ENCODE peak calls at places on chromosome 3, in ten cellular contexts. T is fibroblast of mammary gland, H is fibroblast of lung, R is AG10803, S is endodermal cell, N is H1, O is ovary, X is IMR-90, B is HepG2, E is fibroblast of pulmonary artery. C is an unnamed sample.

GRCh38 chr3:61580982-61581654 is 19.7 kb downstream of the PTPRG start:
- DNase-seq in T (no peak), H (no peak), R (no peak), S (no peak), N (no peak), O (no peak), X (no peak), B (no peak), E (no peak), C (no peak)

GRCh38 chr3:158710601-158711000 is 21.7 kb downstream of the RARRES1 start:
- DNase-seq in T (no peak), H (no peak), R (no peak), S (no peak), N (no peak), O (no peak), X (no peak), B (no peak), E (no peak), C (no peak)

GRCh38 chr3:191762323-191762960 is 301.5 kb downstream of the PYDC2 start:
- DNase-seq in T (peak), H (peak), R (peak), S (no peak), N (no peak), O (no peak), X (no peak), B (peak), E (peak), C (peak)

GRCh38 chr3:5250467-5251195 is 63.1 kb downstream of the EDEM1 start:
- DNase-seq in T (peak), H (peak), R (peak), S (no peak), N (no peak), O (no peak), X (no peak), B (peak), E (peak), C (no peak)

GRCh38 chr3:78737988-78738387 is 1029.8 kb downstream of the ROBO1 start:
- DNase-seq in T (peak), H (no peak), R (no peak), S (no peak), N (no peak), O (no peak), X (no peak), B (no peak), E (peak), C (no peak)

GRCh38 chr3:12227833-12228232 is 61.0 kb upstream of the PPARG start:
- DNase-seq in T (peak), H (peak), R (peak), S (no peak), N (no peak), O (no peak), X (peak), B (no peak), E (peak), C (peak)

GRCh38 chr3:8103954-8104353 is 397.7 kb upstream of the LMCD1 start:
- DNase-seq in T (no peak), H (no peak), R (no peak), S (no peak), N (no peak), O (no peak), X (no peak), B (no peak), E (no peak), C (no peak)

GRCh38 chr3:29282431-29283296 is 1.8 kb downstream of the RBMS3 start:
- DNase-seq in T (peak), H (peak), R (peak), S (peak), N (no peak), O (no peak), X (peak), B (no peak), E (peak), C (no peak)

GRCh38 chr3:15160662-15161061 is 45.4 kb upstream of the CAPN7 start:
- DNase-seq in T (no peak), H (no peak), R (no peak), S (no peak), N (no peak), O (no peak), X (no peak), B (no peak), E (no peak), C (no peak)

GRCh38 chr3:13222891-13223573 is 149.8 kb upstream of the IQSEC1 start:
- DNase-seq in T (no peak), H (no peak), R (no peak), S (no peak), N (no peak), O (no peak), X (no peak), B (no peak), E (no peak), C (no peak)

GRCh38 chr3:63051920-63052319 is 176.7 kb upstream of the CADPS start:
- DNase-seq in T (peak), H (no peak), R (peak), S (peak), N (peak), O (no peak), X (no peak), B (no peak), E (peak), C (no peak)

GRCh38 chr3:127984241-127984975 is 67.8 kb upstream of the SEC61A1 start:
- DNase-seq in T (no peak), H (no peak), R (peak), S (no peak), N (no peak), O (no peak), X (peak), B (no peak), E (no peak), C (no peak)

GRCh38 chr3:177201707-177202397 is 4.6 kb upstream of the TBL1XR1 start:
- DNase-seq in T (no peak), H (peak), R (no peak), S (no peak), N (no peak), O (no peak), X (peak), B (no peak), E (no peak), C (no peak)

GRCh38 chr3:60772584-60772983 is 478.7 kb downstream of the FHIT start:
- DNase-seq in T (no peak), H (no peak), R (no peak), S (peak), N (peak), O (no peak), X (no peak), B (no peak), E (no peak), C (no peak)

GRCh38 chr3:47117803-47118364 is 46.0 kb downstream of the SETD2 start:
- DNase-seq in T (no peak), H (no peak), R (no peak), S (no peak), N (no peak), O (no peak), X (no peak), B (no peak), E (no peak), C (no peak)

GRCh38 chr3:196837819-196838420 is 29.8 kb upstream of the SENP5 start:
- DNase-seq in T (peak), H (peak), R (peak), S (peak), N (peak), O (peak), X (peak), B (peak), E (peak), C (no peak)

GRCh38 chr3:140842984-140843649 is 98.5 kb upstream of the SLC25A36 start:
- DNase-seq in T (no peak), H (no peak), R (no peak), S (no peak), N (no peak), O (no peak), X (no peak), B (no peak), E (no peak), C (no peak)

GRCh38 chr3:58052373-58053273 is 44.4 kb downstream of the FLNB start:
- DNase-seq in T (peak), H (peak), R (peak), S (no peak), N (no peak), O (peak), X (peak), B (peak), E (peak), C (peak)

DNA sequence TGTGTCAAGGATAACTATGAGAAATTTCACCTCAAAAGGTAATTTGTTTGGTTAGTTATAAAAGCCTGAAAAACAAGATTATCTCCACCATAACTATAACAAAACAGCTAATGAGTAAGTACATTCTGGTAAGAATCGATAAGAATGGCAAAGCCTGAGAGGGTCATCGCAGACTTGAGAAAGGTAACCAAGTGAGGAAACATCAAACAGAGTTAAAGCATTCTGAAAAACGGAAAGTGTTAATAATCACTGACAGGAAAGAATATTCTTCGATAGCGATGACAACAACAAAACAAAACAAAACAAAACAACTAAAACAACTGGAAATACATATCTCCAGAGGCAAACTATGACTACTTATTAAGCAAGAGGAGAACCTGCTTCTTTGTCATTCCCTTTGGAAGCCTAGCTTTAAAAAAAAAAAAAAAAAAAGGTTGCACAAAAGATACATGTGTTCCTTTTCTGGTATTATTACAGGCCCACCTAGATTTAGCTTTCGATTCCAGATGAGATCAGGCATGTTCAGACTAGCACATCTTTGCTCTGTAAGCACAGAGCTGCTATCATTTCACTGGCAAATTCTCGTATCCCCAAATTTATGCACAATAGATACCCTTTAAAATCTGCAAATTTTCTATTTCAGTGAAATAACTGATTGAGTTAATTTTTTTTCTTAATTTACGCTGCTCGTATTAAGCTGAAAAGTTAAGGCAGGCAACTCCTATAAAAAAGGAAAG is 155.6 kb downstream of the TIGIT start:
- DNase-seq in T (peak), H (no peak), R (peak), S (no peak), N (no peak), O (no peak), X (no peak), B (no peak), E (no peak), C (no peak)
- H3K4me3 ChIP-seq in T (no peak), H (no peak), R (peak), S (no peak), N (no peak), O (no peak), X (no peak), B (no peak), E (no peak), C (no peak)

GRCh38 chr3:188747487-188747886 is 424.3 kb upstream of the TPRG1 start:
- DNase-seq in T (peak), H (no peak), R (peak), S (no peak), N (no peak), O (no peak), X (no peak), B (no peak), E (no peak), C (no peak)

GRCh38 chr3:188746291-188746783 is 425.4 kb upstream of the TPRG1 start:
- DNase-seq in T (no peak), H (peak), R (no peak), S (no peak), N (no peak), O (no peak), X (peak), B (peak), E (no peak), C (no peak)

GRCh38 chr3:188749830-188750229 is 421.9 kb upstream of the TPRG1 start:
- DNase-seq in T (no peak), H (no peak), R (no peak), S (no peak), N (no peak), O (no peak), X (no peak), B (no peak), E (no peak), C (no peak)

GRCh38 chr3:188750625-188751024 is 421.1 kb upstream of the TPRG1 start:
- DNase-seq in T (no peak), H (no peak), R (no peak), S (no peak), N (no peak), O (no peak), X (no peak), B (no peak), E (no peak), C (no peak)

DNA sequence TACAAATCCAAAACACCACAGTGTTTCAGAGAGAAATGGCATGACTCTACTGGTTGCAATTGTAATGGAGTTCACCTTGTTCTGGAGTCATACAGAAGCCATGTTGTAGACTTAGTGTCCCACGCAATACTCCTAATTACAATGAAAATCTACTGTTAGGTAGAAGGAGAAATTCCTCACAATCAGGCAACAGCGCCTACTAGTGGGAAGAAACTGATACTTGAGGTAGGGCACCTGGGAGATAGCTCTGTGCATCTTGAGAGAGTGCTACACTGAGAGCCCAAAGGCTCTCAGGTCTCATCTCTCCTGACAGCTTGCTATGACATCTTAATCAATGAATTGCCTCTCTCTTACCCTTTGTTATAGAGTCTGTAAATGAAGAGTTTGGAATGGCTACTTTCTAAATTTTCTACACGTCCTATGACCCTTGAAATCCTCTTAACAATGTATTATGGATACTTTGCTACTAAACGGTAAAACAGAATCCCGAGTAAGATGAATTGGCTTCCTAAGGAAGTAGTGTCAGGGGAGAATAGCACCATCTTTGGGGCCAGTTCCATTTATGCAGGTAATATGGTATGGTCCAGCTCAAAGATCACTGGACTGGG is 422.7 kb upstream of the TPRG1 start:
- DNase-seq in T (peak), H (no peak), R (no peak), S (peak), N (no peak), O (no peak), X (no peak), B (no peak), E (no peak), C (no peak)
- TF ChIP-seq CTCF in T (peak), H (peak), R (peak), S (peak), N (peak), O (no peak), X (peak), B (no peak), E (peak), C (peak)

GRCh38 chr3:152031321-152031720 is 157.9 kb downstream of the SUCNR1 start:
- DNase-seq in T (no peak), H (no peak), R (no peak), S (no peak), N (no peak), O (no peak), X (no peak), B (no peak), E (no peak), C (no peak)

GRCh38 chr3:152021951-152022461 is 148.6 kb downstream of the SUCNR1 start:
- DNase-seq in T (peak), H (peak), R (peak), S (peak), N (no peak), O (no peak), X (peak), B (no peak), E (peak), C (peak)

GRCh38 chr3:152030320-152030719 is 156.9 kb downstream of the SUCNR1 start:
- DNase-seq in T (no peak), H (no peak), R (no peak), S (no peak), N (no peak), O (no peak), X (no peak), B (no peak), E (no peak), C (no peak)

DNA sequence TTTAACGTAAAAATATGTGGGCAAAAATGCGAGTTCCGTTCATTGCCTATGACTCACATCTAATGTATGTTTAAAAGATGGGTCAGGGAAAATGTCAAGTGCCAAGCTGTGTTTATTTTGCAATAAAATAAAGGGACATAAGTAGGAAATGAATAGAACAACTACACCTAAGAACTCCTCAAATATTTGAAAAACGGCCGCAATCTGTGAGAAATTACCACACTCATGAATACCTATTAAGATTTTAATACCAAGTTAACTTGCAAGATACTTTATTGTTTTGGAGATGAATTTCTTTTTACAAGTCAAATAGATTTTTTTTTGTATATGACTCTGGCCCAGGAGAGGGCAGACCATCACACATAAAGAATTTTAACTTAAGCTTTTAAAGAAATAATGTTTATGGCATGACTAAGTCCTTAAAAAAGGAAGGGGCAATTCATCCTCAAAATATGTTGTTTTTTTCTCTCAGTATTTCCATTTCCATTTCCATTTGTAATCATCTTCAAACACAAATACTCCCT is 152.7 kb downstream of the SUCNR1 start:
- DNase-seq in T (peak), H (peak), R (peak), S (no peak), N (no peak), O (no peak), X (peak), B (no peak), E (peak), C (no peak)
- H3K4me3 ChIP-seq in T (no peak), H (no peak), R (no peak), S (no peak), N (no peak), O (no peak), X (no peak), B (no peak), E (no peak), C (no peak)

GRCh38 chr3:38036906-38037305 is 2.1 kb upstream of the DLEC1 start:
- DNase-seq in T (no peak), H (no peak), R (no peak), S (no peak), N (no peak), O (no peak), X (no peak), B (no peak), E (no peak), C (no peak)

GRCh38 chr3:38039101-38039898 is at the start of gene DLEC1:
- DNase-seq in T (peak), H (peak), R (peak), S (peak), N (peak), O (peak), X (peak), B (no peak), E (peak), C (no peak)

GRCh38 chr3:38038447-38038911 is 529 bp upstream of the DLEC1 start:
- DNase-seq in T (no peak), H (no peak), R (no peak), S (no peak), N (no peak), O (no peak), X (no peak), B (no peak), E (no peak), C (no peak)

GRCh38 chr3:38040400-38040799 is 1.4 kb downstream of the DLEC1 start:
- DNase-seq in T (no peak), H (no peak), R (no peak), S (no peak), N (no peak), O (no peak), X (no peak), B (no peak), E (no peak), C (no peak)

GRCh38 chr3:38039899-38040261 is 872 bp downstream of the DLEC1 start:
- DNase-seq in T (peak), H (peak), R (peak), S (peak), N (no peak), O (peak), X (peak), B (no peak), E (peak), C (no peak)
- TF ChIP-seq CTCF in T (peak), H (no peak), R (peak), S (peak), N (peak), O (no peak), X (peak), B (peak), E (peak), C (peak)

GRCh38 chr3:68151359-68151758 is 496.9 kb upstream of the SUCLG2 start:
- DNase-seq in T (no peak), H (no peak), R (no peak), S (no peak), N (no peak), O (no peak), X (no peak), B (no peak), E (no peak), C (no peak)

GRCh38 chr3:68148471-68148870 is 494.1 kb upstream of the SUCLG2 start:
- DNase-seq in T (no peak), H (no peak), R (no peak), S (no peak), N (no peak), O (no peak), X (no peak), B (no peak), E (no peak), C (no peak)
- H3K4me3 ChIP-seq in T (no peak), H (no peak), R (no peak), S (no peak), N (no peak), O (no peak), X (no peak), B (no peak), E (no peak), C (no peak)

GRCh38 chr3:52041118-52041847 is 15.1 kb downstream of the DUSP7 start:
- DNase-seq in T (no peak), H (no peak), R (no peak), S (peak), N (no peak), O (no peak), X (no peak), B (peak), E (no peak), C (no peak)
- TF ChIP-seq CTCF in T (peak), H (no peak), R (peak), S (peak), N (peak), O (no peak), X (peak), B (peak), E (peak), C (peak)

DNA sequence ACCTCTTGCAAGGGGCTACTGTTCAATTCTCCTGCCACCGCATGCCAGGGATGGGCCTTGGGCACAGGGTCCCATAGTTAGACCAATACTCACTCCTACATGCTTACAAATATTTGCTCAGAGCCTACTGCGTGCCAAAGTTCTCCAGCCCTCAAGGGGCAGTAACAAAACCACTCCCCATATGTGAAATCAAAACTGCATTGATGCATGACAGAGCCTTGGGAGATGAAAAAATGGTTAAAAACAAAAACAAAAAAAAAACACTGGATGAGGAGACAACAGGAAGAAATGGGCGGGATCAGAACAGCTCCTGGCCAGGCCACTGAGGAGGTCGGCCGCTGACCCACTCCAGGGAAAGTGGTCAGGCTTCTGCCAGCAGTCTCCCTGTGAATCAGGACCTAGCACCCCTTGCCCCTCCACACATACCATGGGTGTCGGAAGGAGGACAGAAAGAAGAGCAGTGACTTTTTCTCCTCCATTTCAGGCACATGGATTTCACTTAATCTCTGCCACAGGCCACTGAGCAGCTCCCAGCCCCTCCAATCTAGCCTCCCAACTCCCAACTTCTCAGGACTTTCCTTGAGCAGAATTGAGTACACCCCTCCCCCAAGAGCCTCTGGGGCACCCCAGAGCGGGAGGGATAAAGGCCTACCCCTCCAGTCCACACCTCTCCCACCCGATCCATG is 2.8 kb downstream of the PLXNB1 start:
- DNase-seq in T (no peak), H (peak), R (peak), S (no peak), N (no peak), O (no peak), X (no peak), B (peak), E (no peak), C (no peak)
- H3K4me3 ChIP-seq in T (no peak), H (peak), R (peak), S (no peak), N (no peak), O (peak), X (no peak), B (peak), E (no peak), C (peak)